ENCODE peak calls at places on chromosomes 4 and X, in seven cellular contexts. I, M, T, K, Y, R and D are unnamed samples.

GRCh38 chrX:115560211-115560977 is 580 bp upstream of the PLS3 start:
- DNase-seq in I (peak; percentile 91), M (no peak), T (no peak), K (peak; percentile 50), Y (peak; percentile 92), R (no peak), D (peak; percentile 73)

GRCh38 chr4:7759221-7759620 is 180.4 kb downstream of the AFAP1 start:
- DNase-seq in I (no peak), M (no peak), T (no peak), K (no peak), Y (no peak), R (peak; percentile 81), D (no peak)

GRCh38 chrX:57587062-57587461 is 4.7 kb upstream of the ZXDB start:
- DNase-seq in I (no peak), M (no peak), T (no peak), K (no peak), Y (no peak), R (no peak), D (no peak)

GRCh38 chr4:26076896-26077295 is 162.9 kb downstream of the SMIM20 start:
- DNase-seq in I (peak; percentile 64), M (no peak), T (no peak), K (no peak), Y (peak; percentile 80), R (no peak), D (peak; percentile 60)

GRCh38 chrX:53714580-53715335 is 28.2 kb upstream of the HUWE1 start:
- DNase-seq in I (peak; percentile 65), M (no peak), T (peak; percentile 0), K (peak; percentile 52), Y (peak; percentile 71), R (peak; percentile 71), D (peak; percentile 51)

GRCh38 chr4:114654607-114655006 is 56.0 kb downstream of the UGT8 start:
- DNase-seq in I (no peak), M (no peak), T (no peak), K (no peak), Y (no peak), R (no peak), D (no peak)

GRCh38 chr4:133995243-133995960 is 206.2 kb downstream of the PABPC4L start:
- DNase-seq in I (no peak), M (no peak), T (no peak), K (no peak), Y (no peak), R (no peak), D (no peak)

GRCh38 chrX:129534816-129535578 is 5.1 kb upstream of the OCRL start:
- DNase-seq in I (peak; percentile 23), M (no peak), T (no peak), K (no peak), Y (peak; percentile 67), R (no peak), D (peak; percentile 51)

GRCh38 chrX:41332408-41332987 is 1.5 kb upstream of the DDX3X start:
- DNase-seq in I (no peak), M (no peak), T (peak; percentile 43), K (no peak), Y (peak; percentile 74), R (no peak), D (peak; percentile 36)

GRCh38 chrX:37060999-37061398 is 52.8 kb downstream of the FAM47C start:
- DNase-seq in I (peak; percentile 68), M (no peak), T (peak; percentile 3), K (no peak), Y (peak; percentile 44), R (no peak), D (peak; percentile 27)

GRCh38 chr4:80918004-80918403 is 112.5 kb upstream of the BMP3 start:
- DNase-seq in I (peak; percentile 5), M (no peak), T (no peak), K (no peak), Y (no peak), R (no peak), D (no peak)

GRCh38 chr4:38170800-38171199 is 210.6 kb downstream of the PTTG2 start:
- DNase-seq in I (no peak), M (no peak), T (no peak), K (no peak), Y (peak; percentile 32), R (no peak), D (no peak)

GRCh38 chr4:124018383-124019317 is 622.1 kb downstream of the SPRY1 start:
- DNase-seq in I (peak; percentile 35), M (peak; percentile 27), T (peak; percentile 34), K (peak; percentile 46), Y (peak; percentile 61), R (no peak), D (peak; percentile 83)

GRCh38 chr4:37628977-37629609 is 57.1 kb downstream of the RELL1 start:
- DNase-seq in I (peak; percentile 67), M (no peak), T (peak; percentile 23), K (no peak), Y (peak; percentile 89), R (no peak), D (peak; percentile 82)

GRCh38 chrX:150777328-150777992 is 84.3 kb downstream of the MTMR1 start:
- DNase-seq in I (no peak), M (no peak), T (no peak), K (no peak), Y (no peak), R (no peak), D (no peak)

GRCh38 chr4:169143335-169143734 is 127.4 kb downstream of the SH3RF1 start:
- DNase-seq in I (peak; percentile 90), M (no peak), T (no peak), K (no peak), Y (no peak), R (no peak), D (no peak)

GRCh38 chr4:24121395-24122175 is 231.7 kb upstream of the PPARGC1A start:
- DNase-seq in I (no peak), M (no peak), T (no peak), K (no peak), Y (no peak), R (no peak), D (no peak)

GRCh38 chr4:14294611-14295010 is 667.1 kb upstream of the BOD1L1 start:
- DNase-seq in I (no peak), M (no peak), T (no peak), K (no peak), Y (peak; percentile 64), R (no peak), D (peak; percentile 79)

GRCh38 chr4:81165853-81166430 is 49.1 kb downstream of the PRKG2 start:
- DNase-seq in I (peak; percentile 21), M (no peak), T (no peak), K (no peak), Y (peak; percentile 50), R (no peak), D (peak; percentile 8)

GRCh38 chr4:95129708-95130343 is 372.1 kb downstream of the BMPR1B start:
- DNase-seq in I (peak; percentile 99), M (no peak), T (no peak), K (peak; percentile 50), Y (peak; percentile 91), R (no peak), D (peak; percentile 86)

GRCh38 chr4:76308548-76308947 is 2.0 kb downstream of the STBD1 start:
- DNase-seq in I (peak; percentile 24), M (no peak), T (no peak), K (no peak), Y (no peak), R (no peak), D (no peak)

GRCh38 chr4:83358410-83358809 is 23.8 kb upstream of the HPSE start:
- DNase-seq in I (peak; percentile 75), M (no peak), T (no peak), K (no peak), Y (peak; percentile 70), R (no peak), D (peak; percentile 75)

GRCh38 chr4:174604198-174604597 is 81.9 kb upstream of the HPGD start:
- DNase-seq in I (peak; percentile 39), M (no peak), T (no peak), K (no peak), Y (peak; percentile 39), R (no peak), D (no peak)

GRCh38 chrX:2325076-2325784 is 175.5 kb downstream of the DHRSX start:
- DNase-seq in I (peak; percentile 90), M (no peak), T (peak; percentile 83), K (peak; percentile 88), Y (no peak), R (peak; percentile 2), D (no peak)